ENCODE peak calls at places on chromosome 18, in five cellular contexts. B is endodermal cell; F is renal cortical epithelial cell; L is stimulated activated CD4-positive, alpha-beta T cell treated with anti-CD3 and anti-CD28 coated beads, Interleukin-2, amount 100 ng/mL, for 48 hours; Q is astrocyte of the spinal cord. Z is an unnamed sample.
A peak's percentile ranks its signal among the peaks of the same experiment; 100 is the strongest.

GRCh38 chr18:48832961-48833700 is 117.6 kb downstream of the SMAD7 start:
- DNase-seq in B (peak; percentile 76), F (peak; percentile 93), L (no peak), Q (peak; percentile 86), Z (peak; percentile 98)

GRCh38 chr18:8427339-8427738 is 181.9 kb upstream of the RAB12 start:
- DNase-seq in B (no peak), F (no peak), L (no peak), Q (no peak), Z (no peak)

GRCh38 chr18:55781481-55781957 is 193.5 kb upstream of the TCF4 start:
- DNase-seq in B (peak; percentile 86), F (peak; percentile 54), L (no peak), Q (peak; percentile 80), Z (peak; percentile 69)

GRCh38 chr18:63949068-63949737 is at the start of gene HMSD:
- DNase-seq in B (peak; percentile 93), F (peak; percentile 20), L (peak; percentile 49), Q (peak; percentile 50), Z (peak; percentile 47)

GRCh38 chr18:3985664-3986063 is 469.4 kb downstream of the DLGAP1 start:
- DNase-seq in B (no peak), F (peak; percentile 89), L (no peak), Q (peak; percentile 56), Z (peak; percentile 77)

GRCh38 chr18:62857278-62857976 is 142.1 kb downstream of the PHLPP1 start:
- DNase-seq in B (no peak), F (no peak), L (no peak), Q (no peak), Z (no peak)

GRCh38 chr18:68972176-68972575 is 174.3 kb downstream of the CCDC102B start:
- DNase-seq in B (no peak), F (peak; percentile 9), L (no peak), Q (no peak), Z (peak; percentile 14)

GRCh38 chr18:8803957-8804356 is 98.6 kb downstream of the MTCL1 start:
- DNase-seq in B (no peak), F (no peak), L (no peak), Q (no peak), Z (no peak)

GRCh38 chr18:29457316-29457715 is 1280.4 kb upstream of the CDH2 start:
- DNase-seq in B (no peak), F (no peak), L (no peak), Q (no peak), Z (no peak)

GRCh38 chr18:59627414-59627813 is 69.8 kb downstream of the CCBE1 start:
- DNase-seq in B (no peak), F (no peak), L (no peak), Q (no peak), Z (no peak)

GRCh38 chr18:37199741-37200140 is 365.9 kb downstream of the CELF4 start:
- DNase-seq in B (no peak), F (no peak), L (no peak), Q (peak; percentile 23), Z (no peak)

GRCh38 chr18:54830260-54830659 is 2.0 kb downstream of the RAB27B start:
- DNase-seq in B (no peak), F (no peak), L (no peak), Q (no peak), Z (no peak)

GRCh38 chr18:79530821-79531220 is 135.1 kb downstream of the NFATC1 start:
- DNase-seq in B (no peak), F (no peak), L (no peak), Q (no peak), Z (no peak)

GRCh38 chr18:47577520-47577919 is 326.1 kb upstream of the SKOR2 start:
- DNase-seq in B (no peak), F (no peak), L (no peak), Q (no peak), Z (no peak)

GRCh38 chr18:75041586-75041985 is 167.4 kb downstream of the PTGR3 start:
- DNase-seq in B (no peak), F (peak; percentile 36), L (no peak), Q (peak; percentile 41), Z (peak; percentile 36)

GRCh38 chr18:30709598-30709997 is 332.9 kb downstream of the DSC3 start:
- DNase-seq in B (no peak), F (no peak), L (no peak), Q (no peak), Z (no peak)

GRCh38 chr18:36420826-36421225 is 123.3 kb downstream of the FHOD3 start:
- DNase-seq in B (no peak), F (no peak), L (no peak), Q (peak; percentile 12), Z (peak; percentile 74)

GRCh38 chr18:36419188-36419912 is 121.8 kb downstream of the FHOD3 start:
- DNase-seq in B (no peak), F (no peak), L (no peak), Q (no peak), Z (peak; percentile 49)

GRCh38 chr18:67144342-67144741 is 372.2 kb downstream of the DSEL start:
- DNase-seq in B (no peak), F (no peak), L (no peak), Q (no peak), Z (no peak)

GRCh38 chr18:22639626-22640025 is 221.9 kb upstream of the CTAGE1 start:
- DNase-seq in B (no peak), F (no peak), L (no peak), Q (no peak), Z (peak; percentile 44)

GRCh38 chr18:49858309-49859005 is 45.1 kb upstream of the ACAA2 start:
- DNase-seq in B (peak; percentile 91), F (peak; percentile 79), L (peak; percentile 66), Q (peak; percentile 80), Z (peak; percentile 55)

GRCh38 chr18:57854726-57855125 is 51.6 kb upstream of the ATP8B1 start:
- DNase-seq in B (no peak), F (no peak), L (no peak), Q (no peak), Z (no peak)

GRCh38 chr18:46226461-46226860 is 122.3 kb downstream of the HAUS1 start:
- DNase-seq in B (no peak), F (peak; percentile 32), L (no peak), Q (no peak), Z (no peak)

GRCh38 chr18:25862881-25863600 is 227.4 kb downstream of the SS18 start:
- DNase-seq in B (no peak), F (no peak), L (no peak), Q (no peak), Z (peak; percentile 72)

GRCh38 chr18:78542204-78542603 is 437.4 kb upstream of the SALL3 start:
- DNase-seq in B (no peak), F (no peak), L (no peak), Q (no peak), Z (peak; percentile 2)

GRCh38 chr18:8791171-8791651 is 85.9 kb downstream of the MTCL1 start:
- DNase-seq in B (no peak), F (no peak), L (no peak), Q (no peak), Z (peak; percentile 72)

GRCh38 chr18:55879331-55879730 is 291.3 kb upstream of the TCF4 start:
- DNase-seq in B (no peak), F (no peak), L (no peak), Q (peak; percentile 29), Z (no peak)

GRCh38 chr18:58180738-58181353 is 136.8 kb downstream of the NEDD4L start:
- DNase-seq in B (peak; percentile 86), F (no peak), L (peak; percentile 58), Q (peak; percentile 56), Z (peak; percentile 31)

GRCh38 chr18:34929336-34929780 is 111.9 kb upstream of the MAPRE2 start:
- DNase-seq in B (no peak), F (peak; percentile 87), L (no peak), Q (peak; percentile 78), Z (peak; percentile 77)

GRCh38 chr18:58632557-58632956 is 3.7 kb upstream of the ALPK2 start:
- DNase-seq in B (no peak), F (no peak), L (no peak), Q (no peak), Z (no peak)

GRCh38 chr18:13217971-13218375 is 587 bp upstream of the LDLRAD4 start:
- DNase-seq in B (peak; percentile 79), F (no peak), L (no peak), Q (no peak), Z (no peak)

GRCh38 chr18:14907420-14907819 is 159.4 kb downstream of the ANKRD30B start:
- DNase-seq in B (no peak), F (no peak), L (no peak), Q (no peak), Z (no peak)

GRCh38 chr18:37778417-37779165 is 213.0 kb upstream of the CELF4 start:
- DNase-seq in B (peak; percentile 96), F (peak; percentile 14), L (peak; percentile 49), Q (peak; percentile 6), Z (no peak)

Z was measured in RPMI7951.